ENCODE peak calls at places on chromosomes 6 and 20, in six cellular contexts. O is H1, U is GM12878, X is HCT116, I is HepG2, G is SK-N-SH. B is an unnamed sample.

GRCh38 chr20:9021699-9022098 is 47.2 kb upstream of the PLCB4 start:
- DNase-seq in U (no peak), O (peak), I (no peak), X (no peak), G (no peak), B (no peak)

GRCh38 chr6:53009056-53009455 is 14.0 kb upstream of the GSTA4 start:
- DNase-seq in G (no peak), U (no peak), O (no peak), X (no peak), I (no peak), B (no peak)

GRCh38 chr20:43963872-43964791 is 49.5 kb downstream of the TOX2 start:
- DNase-seq in G (no peak), X (no peak), U (no peak), O (no peak), I (no peak), B (no peak)

GRCh38 chr6:125078602-125079321 is 74.8 kb upstream of the TPD52L1 start:
- DNase-seq in O (no peak), I (no peak), G (no peak), U (no peak), X (no peak), B (no peak)

GRCh38 chr6:128508588-128509296 is 11.7 kb downstream of the PTPRK start:
- DNase-seq in G (no peak), X (peak), O (no peak), I (peak), U (no peak), B (no peak)

GRCh38 chr6:25278557-25278913 is 639 bp upstream of the CARMIL1 start:
- DNase-seq in I (no peak), X (no peak), U (no peak), G (no peak), O (no peak), B (no peak)

GRCh38 chr20:25295386-25296093 is 47.7 kb downstream of the PYGB start:
- DNase-seq in I (no peak), G (peak), O (no peak), U (no peak), X (no peak), B (no peak)

GRCh38 chr20:2872304-2873009 is 824 bp upstream of the PTPRA start:
- DNase-seq in U (peak), I (peak), G (peak), X (no peak), O (no peak), B (peak)

GRCh38 chr6:157513004-157513603 is 132.1 kb downstream of the ZDHHC14 start:
- DNase-seq in I (peak), O (no peak), U (no peak), X (no peak), G (no peak), B (no peak)

DNA sequence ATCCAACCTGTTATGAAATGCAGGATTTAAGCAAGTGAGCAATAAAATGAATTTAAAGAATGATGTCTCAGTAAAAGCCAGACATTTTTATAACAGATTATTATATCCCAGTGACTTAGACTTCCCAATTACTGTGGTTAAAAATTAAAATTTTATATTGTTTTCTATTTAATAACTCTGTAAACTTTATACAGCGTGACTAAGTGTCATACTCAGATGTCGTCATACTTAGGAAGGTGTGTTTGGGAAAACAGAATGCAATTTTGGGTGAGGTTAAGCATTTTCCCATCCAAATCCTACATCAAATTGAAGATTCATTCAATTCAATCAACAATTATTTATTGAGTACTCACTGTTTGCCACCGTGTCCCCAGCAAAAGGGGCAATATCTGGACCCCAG is 31.4 kb upstream of the FRMD1 start:
- DNase-seq in O (no peak), G (no peak), U (no peak), X (no peak), I (no peak), B (no peak)
- TF ChIP-seq MAX in O (no peak), G (no peak), U (no peak), X (no peak), I (no peak), B (no peak)

DNA sequence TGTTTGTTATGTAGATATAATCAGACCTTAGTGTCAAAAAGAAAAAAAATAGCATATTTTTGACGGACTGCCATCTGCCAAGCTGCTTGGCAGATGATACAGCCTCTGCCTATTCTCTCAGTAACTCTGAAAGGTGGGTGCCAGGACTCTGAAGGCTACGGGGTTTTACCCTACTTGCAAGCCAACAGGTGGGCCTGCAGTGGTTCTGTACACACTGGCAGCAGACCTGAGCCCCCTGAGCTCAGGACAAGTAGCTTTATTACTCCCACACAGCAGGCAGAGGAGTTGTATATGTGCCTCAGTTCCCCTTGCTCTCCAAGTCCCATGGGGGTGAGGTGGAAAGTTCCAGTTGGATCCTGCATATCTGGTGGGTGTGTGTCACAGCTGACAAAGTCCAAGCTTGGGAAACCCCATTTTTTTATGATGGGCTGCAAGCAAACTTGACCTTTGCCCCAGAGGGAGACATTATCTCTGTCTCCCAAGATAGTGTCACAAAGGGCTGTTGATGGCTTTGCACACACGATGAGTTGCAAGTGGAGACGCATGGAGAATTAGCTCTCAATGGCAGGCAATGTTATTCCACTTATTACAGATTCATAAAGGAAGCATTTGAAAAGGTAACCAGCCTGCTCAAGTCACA is 20.5 kb upstream of the AFDN start:
- DNase-seq in G (no peak), I (peak), X (no peak), O (no peak), U (no peak), B (no peak)
- TF ChIP-seq SIN3A in G (no peak), I (no peak), X (no peak), O (no peak), U (no peak), B (no peak)

DNA sequence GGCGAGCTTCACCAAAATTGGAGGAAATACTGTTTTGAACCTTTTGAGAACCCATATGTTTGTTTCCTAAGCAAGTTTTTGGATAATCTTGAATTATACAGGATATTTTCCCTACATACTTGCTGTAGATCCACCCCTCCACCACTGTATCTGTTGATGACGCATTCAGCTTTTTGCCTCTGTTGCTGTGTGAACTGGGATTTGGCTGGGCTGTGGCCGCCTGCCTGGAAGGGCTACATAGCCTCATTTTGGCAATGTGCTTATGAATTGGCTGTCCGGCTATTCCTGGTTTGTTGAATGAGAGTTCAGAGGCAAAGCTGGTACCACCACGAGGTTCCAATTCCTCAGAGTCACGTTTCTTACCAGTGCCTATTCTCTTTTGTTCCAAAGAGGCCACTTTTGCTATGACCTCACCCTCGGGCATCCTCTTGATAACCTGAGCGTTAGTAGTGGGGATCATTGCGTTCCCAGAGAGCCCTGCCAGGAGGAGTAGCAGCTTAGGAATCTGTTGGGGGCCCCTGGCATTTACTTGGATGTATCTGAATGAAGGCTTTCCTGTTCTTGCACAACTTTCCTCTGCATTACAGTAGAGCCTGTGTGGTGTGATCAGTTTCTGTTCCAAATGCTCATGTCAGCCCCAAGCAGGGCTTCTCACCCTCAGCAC is 6.4 kb downstream of the FAM83D start:
- DNase-seq in U (no peak), X (no peak), G (no peak), O (no peak), I (no peak), B (no peak)
- TF ChIP-seq MAX in U (no peak), X (no peak), G (no peak), O (no peak), I (no peak), B (no peak)

DNA sequence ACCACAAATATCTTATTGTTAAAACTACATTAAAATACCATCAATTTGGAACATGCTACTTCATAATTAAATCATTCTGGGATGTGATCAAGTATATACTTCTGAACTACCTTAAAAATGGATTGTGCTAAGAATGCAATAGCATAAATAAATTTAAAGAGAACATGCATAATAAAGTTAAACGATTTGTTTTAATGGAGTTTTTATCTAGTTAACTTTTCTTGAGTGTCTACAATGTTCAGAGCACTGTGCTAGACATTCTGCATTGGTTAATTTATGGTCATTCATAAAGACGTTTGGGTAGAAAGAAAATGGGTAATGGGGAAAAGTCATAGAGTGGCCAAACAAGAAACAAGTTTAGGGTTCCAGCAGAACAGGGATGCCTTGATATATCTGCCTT is 162.4 kb downstream of the BCKDHB start:
- DNase-seq in I (no peak), X (no peak), O (no peak), G (no peak), U (no peak), B (no peak)
- TF ChIP-seq SIN3A in I (no peak), X (no peak), O (no peak), G (no peak), U (no peak), B (no peak)

B was measured in K562.